ENCODE peak calls at places on chromosomes 4 and X, in nine cellular contexts. One of them, this sample, is unnamed.

GRCh38 chr4:12949719-12950118 is 534.4 kb downstream of the RAB28 start:
- DNase-seq in fibroblast of pulmonary artery: no peak
- DNase-seq in transverse colon: no peak
- DNase-seq in astrocyte: no peak
- DNase-seq in vagina: no peak
- DNase-seq in fibroblast of lung: no peak
- DNase-seq in choroid plexus epithelial cell: no peak
- DNase-seq in WERI-Rb-1: no peak
- DNase-seq in mucosa of descending colon: no peak
- DNase-seq in this sample: no peak

GRCh38 chr4:151690164-151690856 is 70.5 kb downstream of the GATB start:
- DNase-seq in vagina: no peak
- DNase-seq in mucosa of descending colon: no peak
- DNase-seq in fibroblast of lung: peak
- DNase-seq in astrocyte: peak
- DNase-seq in transverse colon: no peak
- DNase-seq in choroid plexus epithelial cell: peak
- DNase-seq in fibroblast of pulmonary artery: peak
- DNase-seq in WERI-Rb-1: peak
- DNase-seq in this sample: no peak

GRCh38 chr4:82898322-82899243 is 2.0 kb upstream of the THAP9 start:
- DNase-seq in astrocyte: peak
- DNase-seq in fibroblast of lung: peak
- DNase-seq in transverse colon: no peak
- DNase-seq in choroid plexus epithelial cell: peak
- DNase-seq in mucosa of descending colon: no peak
- DNase-seq in WERI-Rb-1: no peak
- DNase-seq in vagina: no peak
- DNase-seq in fibroblast of pulmonary artery: peak
- DNase-seq in this sample: no peak

GRCh38 chrX:108270739-108271396 is 167.4 kb downstream of the COL4A6 start:
- DNase-seq in fibroblast of pulmonary artery: peak
- DNase-seq in choroid plexus epithelial cell: peak
- DNase-seq in mucosa of descending colon: no peak
- DNase-seq in WERI-Rb-1: no peak
- DNase-seq in vagina: no peak
- DNase-seq in astrocyte: peak
- DNase-seq in fibroblast of lung: peak
- DNase-seq in transverse colon: no peak
- DNase-seq in this sample: peak

GRCh38 chr4:150827226-150827625 is 187.9 kb downstream of the LRBA start:
- DNase-seq in fibroblast of pulmonary artery: no peak
- DNase-seq in choroid plexus epithelial cell: no peak
- DNase-seq in vagina: no peak
- DNase-seq in WERI-Rb-1: no peak
- DNase-seq in transverse colon: no peak
- DNase-seq in astrocyte: no peak
- DNase-seq in mucosa of descending colon: no peak
- DNase-seq in fibroblast of lung: no peak
- DNase-seq in this sample: no peak

GRCh38 chrX:333611-334311 is 15.2 kb upstream of the GTPBP6 start:
- DNase-seq in fibroblast of lung: no peak
- DNase-seq in mucosa of descending colon: no peak
- DNase-seq in vagina: no peak
- DNase-seq in fibroblast of pulmonary artery: no peak
- DNase-seq in transverse colon: no peak
- DNase-seq in choroid plexus epithelial cell: no peak
- DNase-seq in WERI-Rb-1: no peak
- DNase-seq in astrocyte: no peak
- DNase-seq in this sample: no peak

GRCh38 chrX:131812847-131813825 is 210.0 kb upstream of the STK26 start:
- DNase-seq in astrocyte: peak
- DNase-seq in WERI-Rb-1: peak
- DNase-seq in transverse colon: peak
- DNase-seq in fibroblast of lung: no peak
- DNase-seq in fibroblast of pulmonary artery: no peak
- DNase-seq in choroid plexus epithelial cell: no peak
- DNase-seq in vagina: no peak
- DNase-seq in mucosa of descending colon: no peak
- DNase-seq in this sample: peak

GRCh38 chrX:108426262-108426661 is 12.0 kb downstream of the COL4A6 start:
- DNase-seq in mucosa of descending colon: no peak
- DNase-seq in WERI-Rb-1: no peak
- DNase-seq in fibroblast of pulmonary artery: no peak
- DNase-seq in fibroblast of lung: no peak
- DNase-seq in astrocyte: no peak
- DNase-seq in choroid plexus epithelial cell: no peak
- DNase-seq in vagina: no peak
- DNase-seq in transverse colon: no peak
- DNase-seq in this sample: no peak

GRCh38 chrX:109537324-109537665 is 651 bp downstream of the NXT2 start:
- DNase-seq in astrocyte: peak
- DNase-seq in vagina: no peak
- DNase-seq in fibroblast of lung: peak
- DNase-seq in choroid plexus epithelial cell: peak
- DNase-seq in fibroblast of pulmonary artery: peak
- DNase-seq in WERI-Rb-1: no peak
- DNase-seq in transverse colon: peak
- DNase-seq in mucosa of descending colon: no peak
- DNase-seq in this sample: no peak

GRCh38 chrX:121457096-121457495 is 409.7 kb downstream of the GLUD2 start:
- DNase-seq in vagina: no peak
- DNase-seq in transverse colon: no peak
- DNase-seq in mucosa of descending colon: no peak
- DNase-seq in fibroblast of pulmonary artery: no peak
- DNase-seq in fibroblast of lung: no peak
- DNase-seq in WERI-Rb-1: no peak
- DNase-seq in choroid plexus epithelial cell: no peak
- DNase-seq in astrocyte: no peak
- DNase-seq in this sample: no peak

GRCh38 chr4:84177831-84178230 is 321.3 kb downstream of the NKX6-1 start:
- DNase-seq in astrocyte: no peak
- DNase-seq in choroid plexus epithelial cell: no peak
- DNase-seq in fibroblast of lung: no peak
- DNase-seq in transverse colon: no peak
- DNase-seq in WERI-Rb-1: no peak
- DNase-seq in vagina: no peak
- DNase-seq in mucosa of descending colon: no peak
- DNase-seq in fibroblast of pulmonary artery: no peak
- DNase-seq in this sample: no peak

GRCh38 chr4:169644802-169645201 is 24.4 kb downstream of the CLCN3 start:
- DNase-seq in transverse colon: no peak
- DNase-seq in fibroblast of lung: no peak
- DNase-seq in mucosa of descending colon: no peak
- DNase-seq in vagina: no peak
- DNase-seq in choroid plexus epithelial cell: no peak
- DNase-seq in fibroblast of pulmonary artery: no peak
- DNase-seq in astrocyte: no peak
- DNase-seq in WERI-Rb-1: no peak
- DNase-seq in this sample: no peak

GRCh38 chr4:176792348-176793059 is at the start of gene VEGFC:
- DNase-seq in choroid plexus epithelial cell: peak
- DNase-seq in mucosa of descending colon: peak
- DNase-seq in WERI-Rb-1: peak
- DNase-seq in transverse colon: peak
- DNase-seq in fibroblast of pulmonary artery: peak
- DNase-seq in astrocyte: no peak
- DNase-seq in fibroblast of lung: peak
- DNase-seq in vagina: no peak
- DNase-seq in this sample: no peak

GRCh38 chrX:55759478-55759877 is 41.9 kb downstream of the RRAGB start:
- DNase-seq in vagina: no peak
- DNase-seq in astrocyte: no peak
- DNase-seq in mucosa of descending colon: no peak
- DNase-seq in transverse colon: no peak
- DNase-seq in WERI-Rb-1: no peak
- DNase-seq in fibroblast of pulmonary artery: no peak
- DNase-seq in fibroblast of lung: no peak
- DNase-seq in choroid plexus epithelial cell: no peak
- DNase-seq in this sample: no peak

GRCh38 chrX:40140706-40141499 is 43.1 kb upstream of the BCOR start:
- DNase-seq in vagina: no peak
- DNase-seq in choroid plexus epithelial cell: no peak
- DNase-seq in WERI-Rb-1: no peak
- DNase-seq in mucosa of descending colon: peak
- DNase-seq in fibroblast of pulmonary artery: peak
- DNase-seq in fibroblast of lung: peak
- DNase-seq in transverse colon: no peak
- DNase-seq in astrocyte: peak
- DNase-seq in this sample: no peak

GRCh38 chrX:1925053-1925481 is 310.2 kb downstream of the ASMT start:
- DNase-seq in choroid plexus epithelial cell: no peak
- DNase-seq in vagina: no peak
- DNase-seq in fibroblast of pulmonary artery: no peak
- DNase-seq in mucosa of descending colon: no peak
- DNase-seq in astrocyte: no peak
- DNase-seq in WERI-Rb-1: no peak
- DNase-seq in fibroblast of lung: no peak
- DNase-seq in transverse colon: no peak
- DNase-seq in this sample: no peak
- H3K4me3 ChIP-seq in choroid plexus epithelial cell: no peak
- H3K4me3 ChIP-seq in vagina: no peak
- H3K4me3 ChIP-seq in fibroblast of pulmonary artery: no peak
- H3K4me3 ChIP-seq in mucosa of descending colon: no peak
- H3K4me3 ChIP-seq in astrocyte: peak
- H3K4me3 ChIP-seq in WERI-Rb-1: no peak
- H3K4me3 ChIP-seq in fibroblast of lung: no peak
- H3K4me3 ChIP-seq in transverse colon: no peak
- H3K4me3 ChIP-seq in this sample: no peak

DNA sequence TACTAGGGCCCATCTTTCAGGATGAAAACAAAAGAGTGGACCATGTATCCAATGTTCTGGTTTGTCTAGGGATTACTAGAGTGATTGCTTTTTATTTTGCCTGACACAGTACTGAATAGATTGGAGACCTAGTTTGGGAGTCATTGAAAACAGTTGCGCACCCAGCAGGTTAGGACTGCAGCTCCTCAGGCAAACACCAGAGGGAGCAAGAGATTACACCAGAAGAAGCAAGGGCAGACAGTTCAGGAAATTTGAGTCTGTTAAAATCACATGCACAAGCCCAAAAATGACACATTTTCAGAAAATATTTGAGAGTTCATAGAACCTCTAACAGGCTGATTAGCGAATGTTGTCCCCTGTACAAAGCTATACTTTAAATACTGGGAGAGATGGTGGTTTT is 55.6 kb downstream of the CYLC1 start:
- DNase-seq in mucosa of descending colon: no peak
- DNase-seq in fibroblast of lung: no peak
- DNase-seq in choroid plexus epithelial cell: peak
- DNase-seq in transverse colon: peak
- DNase-seq in fibroblast of pulmonary artery: peak
- DNase-seq in WERI-Rb-1: peak
- DNase-seq in vagina: no peak
- DNase-seq in astrocyte: no peak
- DNase-seq in this sample: peak
- TF ChIP-seq CTCF in mucosa of descending colon: peak
- TF ChIP-seq CTCF in fibroblast of lung: peak
- TF ChIP-seq CTCF in choroid plexus epithelial cell: peak
- TF ChIP-seq CTCF in transverse colon: peak
- TF ChIP-seq CTCF in fibroblast of pulmonary artery: peak
- TF ChIP-seq CTCF in WERI-Rb-1: peak
- TF ChIP-seq CTCF in vagina: no peak
- TF ChIP-seq CTCF in astrocyte: peak
- TF ChIP-seq CTCF in this sample: peak

GRCh38 chr4:135408109-135408508 is 1206.5 kb upstream of the PABPC4L start:
- DNase-seq in fibroblast of pulmonary artery: no peak
- DNase-seq in WERI-Rb-1: no peak
- DNase-seq in choroid plexus epithelial cell: no peak
- DNase-seq in vagina: peak
- DNase-seq in mucosa of descending colon: no peak
- DNase-seq in astrocyte: no peak
- DNase-seq in transverse colon: no peak
- DNase-seq in fibroblast of lung: no peak
- DNase-seq in this sample: no peak
- H3K4me3 ChIP-seq in fibroblast of pulmonary artery: no peak
- H3K4me3 ChIP-seq in WERI-Rb-1: no peak
- H3K4me3 ChIP-seq in choroid plexus epithelial cell: no peak
- H3K4me3 ChIP-seq in vagina: no peak
- H3K4me3 ChIP-seq in mucosa of descending colon: no peak
- H3K4me3 ChIP-seq in astrocyte: no peak
- H3K4me3 ChIP-seq in transverse colon: no peak
- H3K4me3 ChIP-seq in fibroblast of lung: no peak
- H3K4me3 ChIP-seq in this sample: no peak

GRCh38 chr4:39452860-39453587 is 5.7 kb downstream of the RPL9 start:
- DNase-seq in choroid plexus epithelial cell: no peak
- DNase-seq in mucosa of descending colon: no peak
- DNase-seq in WERI-Rb-1: no peak
- DNase-seq in vagina: no peak
- DNase-seq in transverse colon: no peak
- DNase-seq in fibroblast of pulmonary artery: no peak
- DNase-seq in fibroblast of lung: no peak
- DNase-seq in astrocyte: no peak
- DNase-seq in this sample: no peak

GRCh38 chr4:39453738-39454137 is 5.0 kb downstream of the RPL9 start:
- DNase-seq in WERI-Rb-1: no peak
- DNase-seq in transverse colon: no peak
- DNase-seq in vagina: no peak
- DNase-seq in mucosa of descending colon: no peak
- DNase-seq in astrocyte: no peak
- DNase-seq in fibroblast of pulmonary artery: no peak
- DNase-seq in choroid plexus epithelial cell: no peak
- DNase-seq in fibroblast of lung: no peak
- DNase-seq in this sample: no peak

GRCh38 chr4:39455486-39455885 is 3.2 kb downstream of the RPL9 start:
- DNase-seq in mucosa of descending colon: no peak
- DNase-seq in choroid plexus epithelial cell: no peak
- DNase-seq in fibroblast of pulmonary artery: no peak
- DNase-seq in WERI-Rb-1: no peak
- DNase-seq in astrocyte: no peak
- DNase-seq in fibroblast of lung: no peak
- DNase-seq in vagina: no peak
- DNase-seq in transverse colon: no peak
- DNase-seq in this sample: no peak

GRCh38 chr4:39456946-39457763 is 1.6 kb downstream of the RPL9 start:
- DNase-seq in choroid plexus epithelial cell: no peak
- DNase-seq in transverse colon: no peak
- DNase-seq in fibroblast of lung: no peak
- DNase-seq in vagina: no peak
- DNase-seq in astrocyte: no peak
- DNase-seq in mucosa of descending colon: no peak
- DNase-seq in WERI-Rb-1: no peak
- DNase-seq in fibroblast of pulmonary artery: no peak
- DNase-seq in this sample: no peak

DNA sequence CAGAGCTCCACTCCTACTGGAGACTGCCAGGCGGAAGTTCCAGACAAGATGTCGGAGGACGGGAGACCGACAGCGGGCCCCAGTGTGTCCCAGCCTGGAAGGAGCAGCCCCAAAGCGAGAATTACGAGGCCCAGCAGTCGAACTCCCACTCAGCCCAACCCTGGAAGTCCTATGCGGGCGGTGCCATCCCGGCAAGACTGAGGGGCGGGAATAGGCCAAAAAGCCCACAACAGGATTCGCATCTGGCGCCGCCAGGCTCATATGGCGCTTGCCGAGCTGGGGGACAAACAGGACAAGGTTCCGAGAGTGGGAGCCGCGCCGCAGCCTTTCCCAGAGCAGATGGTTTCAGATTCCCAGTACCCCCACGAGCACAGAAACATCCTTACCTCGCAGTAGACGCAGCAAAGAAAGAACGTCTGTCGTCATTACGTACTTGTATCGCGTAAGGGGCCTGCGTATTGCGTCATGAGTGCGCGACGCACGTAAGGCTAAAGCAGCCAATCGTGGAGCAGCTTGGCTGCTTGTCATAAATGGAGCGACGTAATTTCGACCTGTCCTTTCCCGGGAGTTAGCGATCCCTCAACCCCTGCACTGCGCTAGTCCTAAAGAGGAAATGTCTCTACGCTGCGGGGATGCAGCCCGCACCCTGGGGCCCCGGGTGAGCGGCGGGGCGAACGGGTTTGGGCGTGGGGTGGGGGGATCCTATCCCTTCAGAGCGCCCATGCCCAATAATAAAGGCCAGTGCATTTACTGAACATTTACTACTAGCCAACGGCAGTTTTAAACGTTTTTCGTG is at the start of the genes LIAS and RPL9:
- DNase-seq in WERI-Rb-1: peak
- DNase-seq in fibroblast of lung: peak
- DNase-seq in mucosa of descending colon: peak
- DNase-seq in choroid plexus epithelial cell: peak
- DNase-seq in transverse colon: peak
- DNase-seq in astrocyte: peak
- DNase-seq in vagina: no peak
- DNase-seq in fibroblast of pulmonary artery: peak
- DNase-seq in this sample: peak
- TF ChIP-seq CTCF in WERI-Rb-1: no peak
- TF ChIP-seq CTCF in fibroblast of lung: no peak
- TF ChIP-seq CTCF in mucosa of descending colon: peak
- TF ChIP-seq CTCF in choroid plexus epithelial cell: no peak
- TF ChIP-seq CTCF in transverse colon: no peak
- TF ChIP-seq CTCF in astrocyte: no peak
- TF ChIP-seq CTCF in vagina: no peak
- TF ChIP-seq CTCF in fibroblast of pulmonary artery: no peak
- TF ChIP-seq CTCF in this sample: no peak